ENCODE peak calls at places on chromosomes 16 and 17, in six cellular contexts. Z, S, I, Q, X and E are unnamed samples.
A peak's percentile ranks its signal among the peaks of the same experiment; 100 is the strongest.

GRCh38 chr17:18191071-18191667 is 7.5 kb downstream of the ALKBH5 start:
- DNase-seq in Q (peak; percentile 33), X (no peak), Z (peak; percentile 36), S (no peak), I (no peak), E (no peak)

GRCh38 chr17:49670002-49670401 is 7.9 kb downstream of the SPOP start:
- DNase-seq in I (no peak), Q (no peak), X (no peak), Z (no peak), S (no peak), E (no peak)

GRCh38 chr17:58329035-58329807 is 626 bp upstream of the TSPOAP1 start:
- DNase-seq in Z (no peak), I (peak; percentile 99), X (peak; percentile 50), Q (no peak), S (no peak), E (no peak)

GRCh38 chr17:66152756-66153155 is 39.2 kb downstream of the CEP112 start:
- DNase-seq in I (no peak), X (no peak), Q (peak; percentile 53), Z (peak; percentile 31), S (no peak), E (no peak)

GRCh38 chr16:25063102-25063501 is 47.9 kb upstream of the ARHGAP17 start:
- DNase-seq in Z (no peak), S (no peak), Q (no peak), X (no peak), I (peak; percentile 43), E (no peak)

GRCh38 chr17:8872036-8872704 is 4.7 kb upstream of the PIK3R6 start:
- DNase-seq in X (no peak), Z (no peak), S (no peak), I (no peak), Q (no peak), E (no peak)

GRCh38 chr17:61416540-61417363 is 17.1 kb downstream of the TBX2 start:
- DNase-seq in I (peak; percentile 75), Q (peak; percentile 85), Z (peak; percentile 90), X (peak; percentile 38), S (peak; percentile 97), E (peak; percentile 91)

GRCh38 chr16:89374393-89374948 is 115.9 kb downstream of the ANKRD11 start:
- DNase-seq in S (peak; percentile 70), X (no peak), Q (peak; percentile 77), I (no peak), Z (peak; percentile 78), E (no peak)

GRCh38 chr17:13702266-13702665 is 100.5 kb upstream of the HS3ST3A1 start:
- DNase-seq in I (no peak), Z (peak; percentile 68), X (no peak), S (no peak), Q (peak; percentile 55), E (no peak)